ENCODE peak calls at places on chromosomes 16 and 17, in nine cellular contexts. Y is mucosa of descending colon, X is brain microvascular endothelial cell, P is GF-D8, C is cardiac fibroblast, D is activated T-helper 1 cell treated with Interleukin-2 at 50 U/mL for 16 hours, T is frontal cortex, G is T-helper 1 cell, O is AG08395. R is an unnamed sample.

GRCh38 chr16:79380990-79381389 is 219.5 kb downstream of the MAF start:
- DNase-seq in Y (no peak), X (no peak), P (no peak), C (no peak), D (no peak), T (no peak), G (peak; percentile 3), O (no peak), R (no peak)

GRCh38 chr17:17062866-17063265 is 20.6 kb downstream of the MPRIP start:
- DNase-seq in Y (no peak), X (no peak), P (no peak), C (no peak), D (no peak), T (no peak), G (no peak), O (no peak), R (peak; percentile 60)

GRCh38 chr16:65728652-65729051 is 606.8 kb upstream of the CDH11 start:
- DNase-seq in Y (no peak), X (no peak), P (no peak), C (no peak), D (no peak), T (no peak), G (no peak), O (no peak), R (no peak)

GRCh38 chr16:12341423-12341822 is 364.9 kb downstream of the SNX29 start:
- DNase-seq in Y (no peak), X (peak; percentile 49), P (no peak), C (peak; percentile 7), D (no peak), T (no peak), G (no peak), O (peak; percentile 69), R (no peak)

GRCh38 chr17:56866076-56866475 is 32.1 kb downstream of the DGKE start:
- DNase-seq in Y (no peak), X (no peak), P (no peak), C (no peak), D (no peak), T (no peak), G (no peak), O (no peak), R (no peak)

GRCh38 chr17:80720624-80721577 is 176.3 kb downstream of the RPTOR start:
- DNase-seq in Y (peak; percentile 69), X (peak; percentile 88), P (no peak), C (peak; percentile 24), D (peak; percentile 56), T (no peak), G (peak; percentile 45), O (no peak), R (no peak)

GRCh38 chr16:86740298-86740697 is 161.9 kb downstream of the FOXL1 start:
- DNase-seq in Y (no peak), X (no peak), P (no peak), C (no peak), D (no peak), T (no peak), G (no peak), O (no peak), R (no peak)

GRCh38 chr17:5705081-5705875 is 121.0 kb upstream of the NLRP1 start:
- DNase-seq in Y (no peak), X (no peak), P (no peak), C (peak; percentile 6), D (no peak), T (no peak), G (no peak), O (peak; percentile 17), R (no peak)

GRCh38 chr16:48206594-48207242 is 37.4 kb upstream of the LONP2 start:
- DNase-seq in Y (no peak), X (no peak), P (no peak), C (peak; percentile 46), D (no peak), T (no peak), G (no peak), O (no peak), R (no peak)

GRCh38 chr17:76909971-76910760 is 42.0 kb downstream of the MGAT5B start:
- DNase-seq in Y (no peak), X (peak; percentile 24), P (no peak), C (peak; percentile 40), D (no peak), T (no peak), G (peak; percentile 20), O (peak; percentile 72), R (peak; percentile 54)

GRCh38 chr17:52681486-52681885 is 523.0 kb upstream of the CA10 start:
- DNase-seq in Y (no peak), X (no peak), P (no peak), C (no peak), D (no peak), T (no peak), G (no peak), O (no peak), R (no peak)

GRCh38 chr17:73575470-73576235 is 68.6 kb downstream of the SDK2 start:
- DNase-seq in Y (no peak), X (no peak), P (no peak), C (no peak), D (no peak), T (no peak), G (no peak), O (no peak), R (no peak)

GRCh38 chr16:66516808-66517585 is 32.9 kb downstream of the TK2 start:
- DNase-seq in Y (peak; percentile 97), X (peak; percentile 97), P (peak; percentile 98), C (peak; percentile 99), D (peak; percentile 68), T (peak; percentile 71), G (peak; percentile 41), O (peak; percentile 98), R (peak; percentile 97)

GRCh38 chr16:86925067-86925791 is 346.9 kb downstream of the FOXL1 start:
- DNase-seq in Y (no peak), X (peak; percentile 43), P (no peak), C (peak; percentile 81), D (no peak), T (no peak), G (no peak), O (no peak), R (no peak)

GRCh38 chr17:82881900-82882714 is 42.3 kb upstream of the ZNF750 start:
- DNase-seq in Y (peak; percentile 77), X (no peak), P (no peak), C (no peak), D (no peak), T (peak; percentile 53), G (no peak), O (no peak), R (peak; percentile 76)

GRCh38 chr16:73792199-73793108 is 504.2 kb upstream of the PSMD7 start:
- DNase-seq in Y (no peak), X (no peak), P (no peak), C (no peak), D (no peak), T (no peak), G (no peak), O (no peak), R (no peak)

R was measured in Right ventricle myocardium superior.